ENCODE peak calls at places on chromosomes 13 and 19, in ten cellular contexts. X is breast epithelium; Q is choroid plexus epithelial cell; B is activated T-cell treated with anti-CD3 and anti-CD28 coated beads, Interleukin-2, amount 50 U/mL, for 72 hours; M is stimulated activated CD8-positive, alpha-beta memory T cell treated with anti-CD3 and anti-CD28 coated beads, Interleukin-4, amount 100 ng/mL, for 4 hours; N is SK-N-MC; A is osteocyte; S is ELF-1; K is stimulated activated CD4-positive, alpha-beta T cell treated with anti-CD3 and anti-CD28 coated beads, TNF-alpha, amount 100 ng/mL, for 1 hour; Y is anterior cingulate cortex. R is an unnamed sample.

GRCh38 chr13:50025446-50025845 is 10.2 kb downstream of the KCNRG start:
- DNase-seq in S (no peak), B (no peak), A (no peak), Q (peak), K (no peak), Y (no peak), X (no peak), M (no peak), N (no peak), R (no peak)

GRCh38 chr19:33100894-33101644 is 20.1 kb downstream of the GPATCH1 start:
- DNase-seq in Y (no peak), B (no peak), A (no peak), K (no peak), Q (no peak), M (no peak), N (no peak), X (no peak), S (no peak), R (no peak)

GRCh38 chr13:98927954-98928927 is 49.6 kb downstream of the DOCK9 start:
- DNase-seq in B (no peak), M (no peak), Y (no peak), S (peak), K (no peak), X (no peak), Q (peak), A (no peak), N (no peak), R (no peak)

GRCh38 chr19:29952127-29952526 is 10.1 kb downstream of the URI1 start:
- DNase-seq in B (no peak), S (no peak), Y (no peak), M (no peak), A (no peak), X (no peak), Q (peak), N (no peak), K (no peak), R (no peak)

GRCh38 chr19:9842834-9843625 is 7.9 kb downstream of the PIN1 start:
- DNase-seq in K (no peak), S (no peak), B (no peak), X (no peak), N (no peak), M (no peak), A (no peak), Y (peak), Q (no peak), R (no peak)

GRCh38 chr13:21010621-21011020 is 50.8 kb downstream of the LATS2 start:
- DNase-seq in M (no peak), B (no peak), N (no peak), A (no peak), Q (peak), S (no peak), X (no peak), Y (no peak), K (no peak), R (no peak)

GRCh38 chr13:33560722-33561121 is 257.2 kb upstream of the RFC3 start:
- DNase-seq in A (no peak), K (no peak), N (no peak), M (no peak), X (no peak), B (no peak), Y (no peak), S (no peak), Q (no peak), R (no peak)

GRCh38 chr19:5904302-5905071 is at the start of gene VMAC:
- DNase-seq in B (peak), A (peak), M (peak), S (peak), Y (peak), K (peak), X (peak), Q (peak), N (peak), R (peak)

GRCh38 chr13:80082396-80083096 is 258.4 kb downstream of the SPRY2 start:
- DNase-seq in S (no peak), B (no peak), M (no peak), Y (no peak), K (no peak), Q (peak), A (no peak), N (no peak), X (no peak), R (no peak)

GRCh38 chr19:43610493-43610892 is 1.4 kb upstream of the SRRM5 start:
- DNase-seq in Q (peak), B (no peak), Y (no peak), N (no peak), M (no peak), S (no peak), X (no peak), A (no peak), K (no peak), R (no peak)

GRCh38 chr13:36986462-36987240 is 12.5 kb downstream of the ALG5 start:
- DNase-seq in S (no peak), X (no peak), Q (peak), Y (no peak), B (no peak), N (no peak), K (no peak), A (no peak), M (no peak), R (no peak)

GRCh38 chr19:2054763-2055162 is 3.7 kb upstream of the MKNK2 start:
- DNase-seq in K (no peak), M (no peak), S (no peak), Q (no peak), N (no peak), Y (no peak), X (no peak), B (no peak), A (no peak), R (no peak)

GRCh38 chr19:18317998-18318800 is 4.7 kb downstream of the LSM4 start:
- DNase-seq in N (no peak), M (no peak), Y (peak), A (no peak), K (peak), Q (no peak), S (no peak), X (no peak), B (peak), R (peak)

GRCh38 chr19:12996542-12997094 is 1.3 kb downstream of the NFIX start:
- DNase-seq in Y (no peak), K (no peak), M (no peak), Q (no peak), N (no peak), S (peak), X (no peak), A (no peak), B (no peak), R (peak)

GRCh38 chr19:6736169-6736916 is 1.0 kb downstream of the GPR108 start:
- DNase-seq in N (no peak), B (peak), A (peak), Q (peak), K (peak), Y (peak), S (peak), M (peak), X (peak), R (peak)

GRCh38 chr19:41922585-41922984 is 5.7 kb downstream of the ERFL start:
- DNase-seq in K (no peak), B (no peak), A (no peak), Q (no peak), S (no peak), X (no peak), N (no peak), M (no peak), Y (no peak), R (peak)

GRCh38 chr13:36445278-36445677 is 13.0 kb downstream of the CCNA1 start:
- DNase-seq in N (no peak), X (no peak), K (no peak), Q (no peak), S (no peak), A (no peak), Y (no peak), B (no peak), M (no peak), R (no peak)

GRCh38 chr13:112182831-112183543 is 116.0 kb downstream of the SOX1 start:
- DNase-seq in B (no peak), M (no peak), K (no peak), Y (no peak), S (no peak), Q (no peak), X (no peak), A (no peak), N (no peak), R (no peak)

GRCh38 chr13:49530452-49530851 is 34.7 kb downstream of the PHF11 start:
- DNase-seq in X (no peak), Q (no peak), B (no peak), S (no peak), M (no peak), N (no peak), K (no peak), Y (peak), A (no peak), R (no peak)

GRCh38 chr19:956747-957451 is 27.2 kb upstream of the WDR18 start:
- DNase-seq in Q (peak), B (no peak), S (peak), M (no peak), N (no peak), A (no peak), X (no peak), Y (no peak), K (no peak), R (peak)

GRCh38 chr13:101025925-101026324 is 351.3 kb upstream of the TMTC4 start:
- DNase-seq in K (no peak), X (no peak), M (no peak), Y (no peak), A (no peak), N (no peak), Q (no peak), S (no peak), B (no peak), R (no peak)

GRCh38 chr13:27482996-27483395 is 32.6 kb upstream of the MTIF3 start:
- DNase-seq in K (no peak), B (no peak), Q (no peak), S (no peak), Y (no peak), A (no peak), M (no peak), X (no peak), N (no peak), R (no peak)

GRCh38 chr13:110485604-110486003 is 75.9 kb downstream of the RAB20 start:
- DNase-seq in S (peak), M (no peak), Q (peak), A (no peak), K (no peak), N (no peak), X (no peak), Y (no peak), B (no peak), R (peak)

GRCh38 chr19:19468424-19469050 is 46.8 kb downstream of the TSSK6 start:
- DNase-seq in N (no peak), X (no peak), S (no peak), Q (no peak), A (no peak), B (no peak), Y (no peak), K (no peak), M (no peak), R (no peak)

GRCh38 chr13:36912983-36913382 is 7.1 kb downstream of the SMAD9 start:
- DNase-seq in B (no peak), A (no peak), S (no peak), N (no peak), K (no peak), Y (no peak), X (no peak), M (no peak), Q (no peak), R (no peak)

GRCh38 chr13:102693781-102694180 is 1.1 kb downstream of the METTL21C start:
- DNase-seq in Q (peak), A (no peak), X (no peak), M (no peak), S (no peak), N (no peak), B (no peak), K (no peak), Y (no peak), R (no peak)

GRCh38 chr19:14496849-14497346 is 971 bp upstream of the GIPC1 start:
- DNase-seq in A (no peak), B (no peak), M (no peak), K (no peak), Y (no peak), N (no peak), X (no peak), Q (no peak), S (no peak), R (no peak)

GRCh38 chr13:44153536-44153935 is 220.1 kb upstream of the SERP2 start:
- DNase-seq in A (peak), Q (no peak), X (no peak), M (no peak), Y (no peak), N (no peak), S (no peak), K (no peak), B (no peak), R (no peak)

GRCh38 chr13:102825921-102826706 is 19.7 kb upstream of the ERCC5 start:
- DNase-seq in X (no peak), B (no peak), S (no peak), M (no peak), K (no peak), Y (no peak), N (peak), A (no peak), Q (peak), R (peak)

GRCh38 chr19:15025237-15025636 is 24.0 kb upstream of the CASP14 start:
- DNase-seq in Q (peak), N (no peak), Y (no peak), M (no peak), A (no peak), X (no peak), B (no peak), K (no peak), S (peak), R (peak)

GRCh38 chr13:48303331-48304131 is at the start of gene RB1:
- DNase-seq in A (peak), N (peak), B (peak), S (peak), M (peak), Q (peak), X (peak), Y (peak), K (peak), R (peak)

GRCh38 chr19:27876489-27876888 is 1336.5 kb downstream of the UQCRFS1 start:
- DNase-seq in S (peak), B (no peak), Y (no peak), A (peak), K (no peak), N (no peak), Q (no peak), X (no peak), M (no peak), R (no peak)

GRCh38 chr19:13137290-13137794 is 12.8 kb downstream of the STX10 start:
- DNase-seq in M (no peak), A (no peak), N (no peak), K (no peak), Y (no peak), X (no peak), B (no peak), S (no peak), Q (no peak), R (no peak)

GRCh38 chr19:42850981-42851717 is 28.4 kb downstream of the PSG1 start:
- DNase-seq in S (peak), B (no peak), K (no peak), Q (peak), M (no peak), N (no peak), A (no peak), Y (peak), X (no peak), R (no peak)

GRCh38 chr13:46341112-46341711 is 45.8 kb downstream of the RUBCNL start:
- DNase-seq in Y (no peak), X (no peak), K (no peak), M (no peak), Q (peak), S (no peak), A (peak), B (peak), N (no peak), R (no peak)

GRCh38 chr19:16571283-16571682 is 932 bp downstream of the SLC35E1 start:
- DNase-seq in A (no peak), X (no peak), Q (peak), Y (no peak), S (no peak), B (no peak), M (no peak), K (no peak), N (no peak), R (no peak)

GRCh38 chr13:95896302-95896701 is 156.9 kb downstream of the UGGT2 start:
- DNase-seq in B (no peak), K (no peak), S (no peak), X (no peak), Q (peak), N (no peak), Y (no peak), M (no peak), A (no peak), R (no peak)

GRCh38 chr13:91280806-91281205 is 66.7 kb upstream of the MIR17HG start:
- DNase-seq in S (no peak), M (no peak), B (no peak), N (no peak), X (no peak), K (no peak), Y (no peak), A (no peak), Q (no peak), R (no peak)

GRCh38 chr19:57682226-57682766 is 519 bp downstream of the ZNF551 start:
- DNase-seq in Y (no peak), S (no peak), B (no peak), Q (peak), A (no peak), K (no peak), M (no peak), X (no peak), N (no peak), R (no peak)

R was measured in H7.